ENCODE peak calls at places on chromosomes 11 and 22, in five cellular contexts. One of them, this sample, is unnamed.

GRCh38 chr22:32531955-32532818 is 57.6 kb downstream of the FBXO7 start:
- DNase-seq in NB4: peak; percentile 52
- DNase-seq in GM12891: no peak
- DNase-seq in thyroid gland: peak; percentile 55
- DNase-seq in ovary: no peak
- DNase-seq in this sample: peak; percentile 98

GRCh38 chr11:79485694-79486093 is 44.9 kb upstream of the TENM4 start:
- DNase-seq in NB4: no peak
- DNase-seq in GM12891: no peak
- DNase-seq in thyroid gland: no peak
- DNase-seq in ovary: no peak
- DNase-seq in this sample: no peak

GRCh38 chr11:118086913-118087768 is at the start of gene SMIM35:
- DNase-seq in NB4: no peak
- DNase-seq in GM12891: no peak
- DNase-seq in thyroid gland: no peak
- DNase-seq in ovary: no peak
- DNase-seq in this sample: no peak

GRCh38 chr22:36385491-36386350 is 2.0 kb downstream of the MYH9 start:
- DNase-seq in NB4: peak; percentile 76
- DNase-seq in GM12891: no peak
- DNase-seq in thyroid gland: peak; percentile 83
- DNase-seq in ovary: no peak
- DNase-seq in this sample: no peak

GRCh38 chr11:34114014-34114413 is 8.6 kb downstream of the NAT10 start:
- DNase-seq in NB4: no peak
- DNase-seq in GM12891: no peak
- DNase-seq in thyroid gland: no peak
- DNase-seq in ovary: no peak
- DNase-seq in this sample: no peak

GRCh38 chr11:31026315-31026714 is 343.2 kb downstream of the DCDC1 start:
- DNase-seq in NB4: no peak
- DNase-seq in GM12891: no peak
- DNase-seq in thyroid gland: no peak
- DNase-seq in ovary: no peak
- DNase-seq in this sample: no peak

GRCh38 chr11:15622231-15622890 is 507.6 kb downstream of the INSC start:
- DNase-seq in NB4: no peak
- DNase-seq in GM12891: no peak
- DNase-seq in thyroid gland: no peak
- DNase-seq in ovary: no peak
- DNase-seq in this sample: no peak

GRCh38 chr22:47406180-47406723 is 643.8 kb downstream of the TBC1D22A start:
- DNase-seq in NB4: no peak
- DNase-seq in GM12891: no peak
- DNase-seq in thyroid gland: no peak
- DNase-seq in ovary: no peak
- DNase-seq in this sample: no peak

GRCh38 chr11:106231591-106231990 is 154.1 kb downstream of the AASDHPPT start:
- DNase-seq in NB4: peak; percentile 3
- DNase-seq in GM12891: no peak
- DNase-seq in thyroid gland: no peak
- DNase-seq in ovary: no peak
- DNase-seq in this sample: no peak

GRCh38 chr11:17353228-17354021 is 1.8 kb downstream of the NCR3LG1 start:
- DNase-seq in NB4: peak; percentile 88
- DNase-seq in GM12891: peak; percentile 29
- DNase-seq in thyroid gland: peak; percentile 74
- DNase-seq in ovary: peak; percentile 70
- DNase-seq in this sample: peak; percentile 43

GRCh38 chr11:17991799-17992433 is 20.9 kb downstream of the SERGEF start:
- DNase-seq in NB4: peak; percentile 66
- DNase-seq in GM12891: peak; percentile 35
- DNase-seq in thyroid gland: peak; percentile 64
- DNase-seq in ovary: no peak
- DNase-seq in this sample: no peak

GRCh38 chr11:46180741-46181140 is 59.5 kb upstream of the PHF21A start:
- DNase-seq in NB4: no peak
- DNase-seq in GM12891: no peak
- DNase-seq in thyroid gland: no peak
- DNase-seq in ovary: no peak
- DNase-seq in this sample: no peak

GRCh38 chr11:74754507-74755255 is 6.0 kb downstream of the RNF169 start:
- DNase-seq in NB4: no peak
- DNase-seq in GM12891: no peak
- DNase-seq in thyroid gland: no peak
- DNase-seq in ovary: no peak
- DNase-seq in this sample: no peak

GRCh38 chr11:124762077-124762623 is at the start of gene ESAM:
- DNase-seq in NB4: no peak
- DNase-seq in GM12891: peak; percentile 84
- DNase-seq in thyroid gland: peak; percentile 86
- DNase-seq in ovary: no peak
- DNase-seq in this sample: peak; percentile 88

GRCh38 chr11:65448074-65448417 is 25.4 kb downstream of the NEAT1 start:
- DNase-seq in NB4: no peak
- DNase-seq in GM12891: no peak
- DNase-seq in thyroid gland: no peak
- DNase-seq in ovary: no peak
- DNase-seq in this sample: no peak

GRCh38 chr22:27580311-27580897 is 221.2 kb downstream of the MN1 start:
- DNase-seq in NB4: peak; percentile 14
- DNase-seq in GM12891: no peak
- DNase-seq in thyroid gland: no peak
- DNase-seq in ovary: no peak
- DNase-seq in this sample: no peak

GRCh38 chr11:85423794-85424193 is 203.3 kb downstream of the DLG2 start:
- DNase-seq in NB4: no peak
- DNase-seq in GM12891: no peak
- DNase-seq in thyroid gland: no peak
- DNase-seq in ovary: no peak
- DNase-seq in this sample: peak; percentile 64

GRCh38 chr11:64216879-64217278 is 9.1 kb downstream of the TRPT1 start:
- DNase-seq in NB4: no peak
- DNase-seq in GM12891: no peak
- DNase-seq in thyroid gland: no peak
- DNase-seq in ovary: no peak
- DNase-seq in this sample: no peak

GRCh38 chr22:28268176-28268575 is 349.1 kb upstream of the PITPNB start:
- DNase-seq in NB4: no peak
- DNase-seq in GM12891: no peak
- DNase-seq in thyroid gland: peak; percentile 68
- DNase-seq in ovary: no peak
- DNase-seq in this sample: no peak

GRCh38 chr11:119434531-119435330 is 11.8 kb upstream of the THY1 start:
- DNase-seq in NB4: no peak
- DNase-seq in GM12891: no peak
- DNase-seq in thyroid gland: no peak
- DNase-seq in ovary: no peak
- DNase-seq in this sample: no peak

GRCh38 chr11:119447664-119448242 is 24.8 kb upstream of the THY1 start:
- DNase-seq in NB4: no peak
- DNase-seq in GM12891: no peak
- DNase-seq in thyroid gland: no peak
- DNase-seq in ovary: no peak
- DNase-seq in this sample: no peak

GRCh38 chr22:37155971-37156370 is 6.3 kb upstream of the IL2RB start:
- DNase-seq in NB4: no peak
- DNase-seq in GM12891: no peak
- DNase-seq in thyroid gland: no peak
- DNase-seq in ovary: no peak
- DNase-seq in this sample: no peak

GRCh38 chr11:5910521-5910920 is 17.5 kb downstream of the OR52E5 start:
- DNase-seq in NB4: no peak
- DNase-seq in GM12891: no peak
- DNase-seq in thyroid gland: no peak
- DNase-seq in ovary: no peak
- DNase-seq in this sample: no peak

GRCh38 chr11:57315491-57315890 is 9.3 kb downstream of the TNKS1BP1 start:
- DNase-seq in NB4: peak; percentile 44
- DNase-seq in GM12891: no peak
- DNase-seq in thyroid gland: no peak
- DNase-seq in ovary: peak; percentile 65
- DNase-seq in this sample: no peak

GRCh38 chr11:104198576-104198975 is 34.6 kb upstream of the PDGFD start:
- DNase-seq in NB4: peak; percentile 84
- DNase-seq in GM12891: no peak
- DNase-seq in thyroid gland: no peak
- DNase-seq in ovary: no peak
- DNase-seq in this sample: no peak

GRCh38 chr11:61486779-61487178 is 21.8 kb upstream of the LRRC10B start:
- DNase-seq in NB4: no peak
- DNase-seq in GM12891: no peak
- DNase-seq in thyroid gland: no peak
- DNase-seq in ovary: no peak
- DNase-seq in this sample: no peak

GRCh38 chr11:65496304-65497140 is 2.3 kb upstream of the MALAT1 start:
- DNase-seq in NB4: peak; percentile 46
- DNase-seq in GM12891: no peak
- DNase-seq in thyroid gland: peak; percentile 7
- DNase-seq in ovary: no peak
- DNase-seq in this sample: peak; percentile 87

GRCh38 chr11:2990617-2991476 is 1.3 kb downstream of the NAP1L4 start:
- DNase-seq in NB4: peak; percentile 48
- DNase-seq in GM12891: no peak
- DNase-seq in thyroid gland: no peak
- DNase-seq in ovary: no peak
- DNase-seq in this sample: peak; percentile 68

GRCh38 chr11:95076416-95076815 is 9.7 kb downstream of the SRSF8 start:
- DNase-seq in NB4: peak; percentile 36
- DNase-seq in GM12891: no peak
- DNase-seq in thyroid gland: peak; percentile 77
- DNase-seq in ovary: peak; percentile 75
- DNase-seq in this sample: no peak

DNA sequence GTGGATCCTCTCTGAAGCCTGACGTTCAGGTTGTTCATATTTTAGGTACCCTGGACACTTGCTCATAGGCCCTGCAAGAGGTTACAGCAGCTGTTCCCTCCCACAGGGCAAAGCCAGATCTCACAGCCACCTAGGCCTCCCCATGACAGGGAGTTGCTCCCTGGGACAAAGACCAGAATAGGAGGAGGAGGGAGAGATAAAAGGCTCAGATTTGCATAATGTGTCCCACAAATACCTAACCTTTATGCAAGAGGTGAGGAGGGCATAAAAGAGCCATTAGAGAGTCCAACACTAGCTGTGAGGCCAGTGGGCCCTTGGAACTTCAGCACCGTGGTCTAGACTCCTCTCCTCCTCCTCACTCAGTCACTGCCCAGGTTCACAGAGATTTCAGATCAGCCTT is 33.8 kb downstream of the ZNF280B start:
- DNase-seq in NB4: no peak
- DNase-seq in GM12891: no peak
- DNase-seq in thyroid gland: no peak
- DNase-seq in ovary: no peak
- DNase-seq in this sample: no peak
- TF ChIP-seq POLR2A in NB4: no peak
- TF ChIP-seq POLR2A in GM12891: no peak
- TF ChIP-seq POLR2A in thyroid gland: no peak
- TF ChIP-seq POLR2A in ovary: no peak
- TF ChIP-seq POLR2A in this sample: no peak

DNA sequence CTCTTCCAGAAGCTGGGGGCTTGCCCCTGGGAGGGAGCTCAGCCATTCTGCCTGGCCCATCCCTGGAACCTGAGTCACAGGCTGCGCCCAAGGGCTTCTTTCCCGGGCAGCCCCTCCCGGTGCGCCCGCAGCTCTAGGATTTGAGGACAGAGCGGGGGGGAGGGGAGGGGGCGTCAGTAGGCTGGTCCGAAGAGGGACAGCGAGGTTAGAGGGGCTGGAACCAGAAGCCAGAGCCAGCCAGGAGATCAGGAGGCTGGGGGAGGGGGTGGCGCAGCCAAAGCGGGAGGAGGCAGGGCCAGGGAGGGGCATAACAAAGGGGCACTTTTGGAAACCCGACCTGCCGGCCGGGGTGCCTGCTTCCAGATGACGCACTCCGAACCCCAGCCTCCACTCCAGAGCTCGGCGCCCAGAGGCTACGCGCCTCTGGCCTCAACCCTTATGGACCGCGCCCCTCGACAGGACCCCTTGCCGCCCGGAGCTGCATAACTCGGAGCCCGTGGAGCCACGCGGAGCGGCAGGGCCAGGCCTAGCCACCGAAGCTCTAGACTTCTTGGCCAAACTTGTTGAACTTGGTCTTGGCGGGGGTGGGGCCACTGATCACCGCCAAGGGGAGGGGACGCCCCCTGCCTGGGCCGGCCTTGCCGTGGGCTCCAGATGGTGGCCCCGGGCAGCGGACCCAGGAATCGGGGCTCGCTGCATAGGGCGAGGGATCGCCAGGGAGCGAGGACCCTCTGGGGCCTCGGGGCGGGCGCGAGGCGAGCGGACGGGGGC is 744 bp downstream of the PACSIN3 start:
- DNase-seq in NB4: peak; percentile 55
- DNase-seq in GM12891: no peak
- DNase-seq in thyroid gland: peak; percentile 87
- DNase-seq in ovary: peak; percentile 71
- DNase-seq in this sample: peak; percentile 92
- TF ChIP-seq POLR2A in NB4: no peak
- TF ChIP-seq POLR2A in GM12891: no peak
- TF ChIP-seq POLR2A in thyroid gland: peak; percentile 77
- TF ChIP-seq POLR2A in ovary: no peak
- TF ChIP-seq POLR2A in this sample: no peak

DNA sequence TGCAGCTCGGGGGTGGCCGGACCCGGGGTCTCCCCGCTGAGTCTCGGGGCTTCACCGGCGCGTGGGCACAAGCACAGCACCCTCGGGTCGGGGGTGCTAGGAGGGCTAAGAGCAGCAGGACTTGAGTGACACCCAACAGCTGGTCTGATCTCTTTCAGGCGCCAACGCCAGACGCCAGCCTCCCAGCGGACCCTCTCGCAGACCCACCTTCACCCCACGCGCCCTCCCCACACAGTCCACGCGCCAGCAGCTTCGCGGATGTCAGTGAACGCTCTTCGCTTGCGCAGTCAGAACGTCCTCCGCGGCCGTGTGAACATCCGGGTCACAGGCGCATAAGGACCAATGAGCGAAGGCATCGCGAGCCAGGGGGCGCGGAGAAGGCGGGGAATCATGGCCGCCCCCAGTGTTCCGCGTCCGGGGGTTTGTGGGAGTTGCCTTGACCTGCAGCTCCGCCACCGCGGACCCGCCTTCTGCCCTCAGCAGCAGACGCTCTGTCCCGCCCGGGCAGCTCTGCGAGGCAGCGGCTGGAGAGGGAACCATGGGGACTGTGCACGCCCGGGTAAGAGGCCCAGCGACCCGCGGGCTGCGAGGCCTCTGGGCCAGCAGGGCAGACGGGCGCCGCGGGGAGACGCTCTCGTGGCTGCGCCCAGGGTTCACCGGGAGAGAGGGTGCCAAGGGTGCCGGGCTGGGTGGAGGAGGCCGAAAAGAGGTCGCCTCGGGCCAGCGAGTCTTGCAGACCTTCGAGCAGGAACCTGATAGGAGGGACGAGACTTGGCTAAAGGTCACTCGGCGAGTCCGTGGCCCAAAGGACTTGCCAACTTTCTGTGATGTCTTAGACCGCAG is at the start of gene SAMM50:
- DNase-seq in NB4: peak; percentile 95
- DNase-seq in GM12891: peak; percentile 92
- DNase-seq in thyroid gland: peak; percentile 92
- DNase-seq in ovary: peak; percentile 89
- DNase-seq in this sample: peak; percentile 92
- TF ChIP-seq POLR2A in NB4: peak; percentile 85
- TF ChIP-seq POLR2A in GM12891: peak; percentile 97
- TF ChIP-seq POLR2A in thyroid gland: peak; percentile 71
- TF ChIP-seq POLR2A in ovary: peak; percentile 76
- TF ChIP-seq POLR2A in this sample: no peak

GRCh38 chr22:45537734-45538181 is 35.1 kb downstream of the FBLN1 start:
- DNase-seq in NB4: peak; percentile 11
- DNase-seq in GM12891: no peak
- DNase-seq in thyroid gland: peak; percentile 68
- DNase-seq in ovary: peak; percentile 61
- DNase-seq in this sample: peak; percentile 94
- TF ChIP-seq POLR2A in NB4: no peak
- TF ChIP-seq POLR2A in GM12891: no peak
- TF ChIP-seq POLR2A in thyroid gland: peak; percentile 19
- TF ChIP-seq POLR2A in ovary: no peak
- TF ChIP-seq POLR2A in this sample: no peak